ENCODE peak calls at places on chromosomes 2 and 18, in four cellular contexts. H is IMR-90, O is endothelial cell of umbilical vein, K is fibroblast of lung. G is an unnamed sample.
A peak's percentile ranks its signal among the peaks of the same experiment; 100 is the strongest.

GRCh38 chr18:12307871-12308385 is at the start of gene TUBB6:
- DNase-seq in H (peak; percentile 81), O (peak; percentile 85), K (peak; percentile 80), G (peak; percentile 91)

GRCh38 chr18:251572-251971 is 16.3 kb downstream of the THOC1 start:
- DNase-seq in H (no peak), O (no peak), K (no peak), G (no peak)

GRCh38 chr18:3966985-3967856 is 487.9 kb downstream of the DLGAP1 start:
- DNase-seq in H (peak; percentile 40), O (no peak), K (no peak), G (peak; percentile 28)

GRCh38 chr2:159516241-159516758 is 100.0 kb downstream of the BAZ2B start:
- DNase-seq in H (peak; percentile 17), O (peak; percentile 77), K (peak; percentile 42), G (peak; percentile 36)

GRCh38 chr2:200177971-200178911 is 128.3 kb upstream of the SPATS2L start:
- DNase-seq in H (peak; percentile 71), O (no peak), K (peak; percentile 51), G (peak; percentile 22)

GRCh38 chr2:149049142-149049541 is 10.6 kb downstream of the LYPD6B start:
- DNase-seq in H (peak; percentile 62), O (no peak), K (peak; percentile 29), G (no peak)

GRCh38 chr2:66437055-66437454 is 2.1 kb downstream of the MEIS1 start:
- DNase-seq in H (no peak), O (peak; percentile 42), K (peak; percentile 66), G (peak; percentile 7)

GRCh38 chr2:212726403-212726802 is 187.8 kb upstream of the ERBB4 start:
- DNase-seq in H (no peak), O (no peak), K (no peak), G (no peak)

GRCh38 chr2:28539095-28539494 is 43.2 kb downstream of the PLB1 start:
- DNase-seq in H (no peak), O (peak; percentile 36), K (no peak), G (no peak)

GRCh38 chr2:5453224-5453623 is 239.0 kb upstream of the SOX11 start:
- DNase-seq in H (no peak), O (no peak), K (no peak), G (no peak)

GRCh38 chr2:65261676-65262075 is 34.0 kb downstream of the ACTR2 start:
- DNase-seq in H (peak; percentile 23), O (no peak), K (no peak), G (no peak)

GRCh38 chr2:105455488-105455991 is 56.7 kb upstream of the FHL2 start:
- DNase-seq in H (peak; percentile 92), O (peak; percentile 68), K (peak; percentile 93), G (peak; percentile 98)

GRCh38 chr2:43874776-43875451 is 36.1 kb downstream of the ABCG8 start:
- DNase-seq in H (no peak), O (no peak), K (no peak), G (no peak)

GRCh38 chr2:51581636-51582267 is 549.8 kb upstream of the NRXN1 start:
- DNase-seq in H (no peak), O (no peak), K (no peak), G (no peak)

GRCh38 chr18:45910405-45911023 is 56.6 kb downstream of the EPG5 start:
- DNase-seq in H (peak; percentile 49), O (peak; percentile 61), K (peak; percentile 48), G (peak; percentile 63)

GRCh38 chr2:88077076-88077475 is 9.5 kb downstream of the SMYD1 start:
- DNase-seq in H (no peak), O (no peak), K (no peak), G (no peak)

GRCh38 chr2:65458999-65459398 is 26.6 kb upstream of the SPRED2 start:
- DNase-seq in H (peak; percentile 43), O (no peak), K (no peak), G (no peak)

DNA sequence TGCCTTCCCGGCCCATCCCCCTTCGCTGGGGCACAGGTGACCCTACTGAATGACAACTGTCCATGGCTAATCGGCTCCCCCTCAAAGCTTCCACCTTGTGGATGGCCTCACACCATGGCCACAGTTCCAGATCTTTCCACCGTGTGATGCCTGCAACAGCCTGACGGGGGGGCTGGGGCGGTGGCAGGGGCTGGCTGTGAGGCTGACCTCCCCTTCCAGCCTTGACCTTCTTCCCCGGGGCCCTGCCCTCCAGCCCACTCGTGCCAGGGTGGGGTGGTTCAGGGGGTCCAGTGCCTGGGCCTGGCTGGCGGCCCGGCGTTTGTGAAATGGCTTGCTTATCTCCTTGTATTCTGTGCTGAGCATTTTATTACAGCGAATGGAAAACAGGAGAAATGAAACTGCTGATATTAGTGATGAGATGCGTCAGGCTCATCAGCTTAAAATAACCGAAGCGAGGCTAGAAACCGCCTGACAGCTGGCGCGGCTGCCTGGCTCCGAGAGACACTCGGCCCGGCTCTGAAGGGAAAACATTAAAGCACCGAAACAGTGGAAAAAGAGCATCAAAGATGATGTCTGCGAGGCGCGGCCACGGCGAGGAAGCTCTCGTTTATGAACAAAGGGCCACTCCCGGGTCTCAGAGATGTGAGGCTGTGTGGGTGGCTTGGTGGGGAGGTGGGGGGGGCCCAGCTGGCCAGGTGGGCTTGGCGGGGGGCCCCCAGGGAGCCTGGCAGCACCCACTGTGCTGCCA is 916 bp upstream of the PDCD1 start:
- DNase-seq in H (peak; percentile 36), O (no peak), K (peak; percentile 48), G (no peak)
- H3K9ac ChIP-seq in H (no peak overlapping the region), O (no peak overlapping the region), K (peak overlapping the region; percentile 20), G (peak overlapping the region; percentile 43)

DNA sequence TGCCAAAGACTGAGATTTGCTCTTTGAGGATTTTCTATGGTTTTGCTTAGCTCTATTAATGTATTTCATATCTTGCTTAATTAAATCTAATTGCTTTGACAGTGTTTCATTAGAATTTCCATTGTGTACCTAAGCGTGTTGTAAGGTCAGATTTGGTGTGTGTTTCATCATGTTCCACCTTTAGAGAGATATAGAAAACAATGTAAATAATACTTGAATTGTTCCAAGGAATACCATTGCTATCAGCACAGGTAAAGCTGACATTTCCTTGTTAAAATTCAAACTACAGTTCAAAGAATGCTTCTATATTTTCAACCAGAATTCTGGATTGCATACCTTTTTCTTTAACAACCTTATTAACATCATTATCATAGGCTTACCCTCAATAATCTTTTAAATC is 188.2 kb upstream of the PKDCC start:
- DNase-seq in H (no peak), O (no peak), K (no peak), G (no peak)
- H3K4me1 ChIP-seq in H (peaks cover 6% of the 10 kb centered on the region), O (peaks cover 2% of the 10 kb centered on the region), K (peaks cover 4% of the 10 kb centered on the region), G (peaks cover 26% of the 10 kb centered on the region)

GRCh38 chr2:128282976-128283810 is 35.5 kb downstream of the HS6ST1 start:
- DNase-seq in H (no peak), O (no peak), K (no peak), G (no peak)

GRCh38 chr2:128280901-128281321 is 37.8 kb downstream of the HS6ST1 start:
- DNase-seq in H (no peak), O (no peak), K (peak; percentile 42), G (no peak)

GRCh38 chr2:128284037-128284441 is 34.6 kb downstream of the HS6ST1 start:
- DNase-seq in H (no peak), O (no peak), K (no peak), G (no peak)

GRCh38 chr2:128281852-128282245 is 36.8 kb downstream of the HS6ST1 start:
- DNase-seq in H (no peak), O (no peak), K (no peak), G (no peak)

GRCh38 chr2:128282246-128282975 is 36.3 kb downstream of the HS6ST1 start:
- DNase-seq in H (no peak), O (no peak), K (no peak), G (no peak)
- H3K4me3 ChIP-seq in H (no peak overlapping the region), O (no peak overlapping the region), K (no peak overlapping the region), G (no peak overlapping the region)

GRCh38 chr2:69149631-69150215 is 136.7 kb downstream of the ANTXR1 start:
- DNase-seq in H (peak; percentile 68), O (no peak), K (peak; percentile 46), G (peak; percentile 67)
- H3K9ac ChIP-seq in H (no peak overlapping the region), O (no peak overlapping the region), K (no peak overlapping the region), G (no peak overlapping the region)

G was measured in adipocyte.